ENCODE peak calls at places on chromosomes 16 and 17, in nine cellular contexts. B is body of pancreas, D is lung, N is colonic mucosa, Z is cardiac fibroblast, J is activated B cell treated with CpG ODN at 0.5 μM for 24 hours, P is spleen, V is AG09309, T is heart right ventricle. G is an unnamed sample.

GRCh38 chr16:84061236-84061830 is 18.7 kb upstream of the SLC38A8 start:
- DNase-seq in P (no peak), D (no peak), N (no peak), Z (no peak), B (no peak), J (no peak), T (no peak), V (no peak), G (no peak)

GRCh38 chr17:56172517-56172982 is 19.3 kb downstream of the ANKFN1 start:
- DNase-seq in D (peak; percentile 57), P (no peak), J (no peak), B (peak; percentile 19), T (no peak), Z (no peak), V (no peak), N (no peak), G (no peak)

GRCh38 chr17:66508896-66509843 is 206.8 kb downstream of the PRKCA start:
- DNase-seq in P (no peak), Z (peak; percentile 77), T (no peak), N (peak; percentile 90), B (peak; percentile 77), D (peak; percentile 64), V (peak; percentile 87), J (no peak), G (peak; percentile 49)

GRCh38 chr17:31549121-31549524 is 157.6 kb downstream of the RAB11FIP4 start:
- DNase-seq in J (no peak), D (no peak), T (no peak), B (no peak), V (no peak), N (no peak), P (no peak), Z (no peak), G (no peak)

GRCh38 chr16:2776500-2777139 is 460 bp downstream of the ELOB start:
- DNase-seq in T (peak; percentile 48), P (peak; percentile 91), D (no peak), B (no peak), J (no peak), Z (no peak), V (no peak), N (no peak), G (no peak)

GRCh38 chr17:47990962-47991731 is 20.2 kb downstream of the CDK5RAP3 start:
- DNase-seq in V (no peak), J (no peak), T (no peak), N (no peak), P (peak; percentile 13), Z (no peak), D (no peak), B (no peak), G (no peak)

GRCh38 chr17:28950752-28951427 is 428 bp downstream of the PHF12 start:
- DNase-seq in N (peak; percentile 49), D (no peak), J (no peak), T (no peak), Z (no peak), V (no peak), P (no peak), B (no peak), G (no peak)

GRCh38 chr16:27729516-27730304 is 179.8 kb downstream of the KATNIP start:
- DNase-seq in N (no peak), D (peak; percentile 32), B (no peak), V (no peak), J (no peak), P (no peak), Z (peak; percentile 72), T (no peak), G (no peak)

GRCh38 chr17:81081217-81081616 is 46.3 kb downstream of the BAIAP2 start:
- DNase-seq in Z (no peak), B (no peak), J (no peak), D (no peak), T (no peak), V (no peak), P (peak; percentile 65), N (no peak), G (no peak)

GRCh38 chr16:57371494-57372371 is 557 bp upstream of the CX3CL1 start:
- DNase-seq in P (no peak), N (peak; percentile 55), D (no peak), Z (no peak), B (no peak), V (no peak), J (no peak), T (no peak), G (no peak)

GRCh38 chr17:1271441-1271840 is 1.2 kb downstream of the BHLHA9 start:
- DNase-seq in D (no peak), B (no peak), J (no peak), N (no peak), Z (no peak), P (no peak), T (no peak), V (no peak), G (no peak)

DNA sequence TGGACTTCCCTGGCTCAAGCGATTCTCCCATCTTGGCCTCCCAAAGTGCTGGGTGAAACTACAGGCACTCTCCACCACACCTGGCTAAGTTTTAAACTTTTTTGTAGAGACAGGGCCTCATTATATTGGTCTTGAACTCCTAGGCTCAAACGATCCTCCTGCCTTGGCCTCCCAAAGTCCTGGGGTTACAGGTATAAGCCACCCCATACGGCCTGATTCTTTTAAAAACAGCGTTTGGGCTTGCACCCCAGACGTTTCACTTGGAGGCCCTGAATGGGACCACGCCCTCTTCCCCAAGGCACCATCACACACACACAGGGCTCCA is 29.4 kb upstream of the GINS2 start:
- DNase-seq in Z (no peak), T (no peak), B (no peak), J (no peak), N (no peak), V (no peak), P (no peak), D (no peak), G (no peak)
- TF ChIP-seq CTCF in Z (no peak), T (no peak), B (no peak), J (no peak), N (no peak), V (no peak), P (no peak), D (no peak), G (no peak)

GRCh38 chr16:20002936-20003335 is 70.8 kb downstream of the GPR139 start:
- DNase-seq in B (no peak), V (no peak), N (no peak), Z (no peak), J (no peak), T (no peak), D (no peak), P (no peak), G (no peak)

GRCh38 chr16:20001856-20002707 is 71.6 kb downstream of the GPR139 start:
- DNase-seq in P (no peak), Z (no peak), J (no peak), N (peak; percentile 54), B (peak; percentile 7), T (no peak), D (no peak), V (no peak), G (no peak)

DNA sequence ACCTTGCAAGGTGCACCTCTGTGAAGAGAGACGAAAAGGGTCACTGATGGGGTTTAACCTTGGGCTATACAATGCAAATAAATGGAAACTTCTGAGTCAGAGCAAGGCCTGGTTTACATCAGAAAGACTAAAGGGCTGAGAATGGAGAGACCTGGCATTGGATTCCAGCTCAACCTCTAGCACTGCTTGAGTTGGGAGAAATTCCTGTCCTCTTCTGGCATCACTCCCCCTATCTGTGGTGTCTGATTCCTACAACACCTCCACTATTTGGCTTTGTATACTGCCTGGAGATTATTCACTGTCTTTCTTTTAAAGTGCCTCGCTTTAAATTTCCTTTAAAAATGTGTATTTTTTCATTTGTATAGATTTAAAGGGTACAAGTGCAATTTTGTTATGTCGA is 68.8 kb downstream of the GPR139 start:
- DNase-seq in B (no peak), V (no peak), N (no peak), J (no peak), T (no peak), Z (no peak), P (no peak), D (no peak), G (no peak)
- TF ChIP-seq CTCF in B (no peak), V (no peak), N (no peak), J (no peak), T (no peak), Z (no peak), P (no peak), D (no peak), G (no peak)

DNA sequence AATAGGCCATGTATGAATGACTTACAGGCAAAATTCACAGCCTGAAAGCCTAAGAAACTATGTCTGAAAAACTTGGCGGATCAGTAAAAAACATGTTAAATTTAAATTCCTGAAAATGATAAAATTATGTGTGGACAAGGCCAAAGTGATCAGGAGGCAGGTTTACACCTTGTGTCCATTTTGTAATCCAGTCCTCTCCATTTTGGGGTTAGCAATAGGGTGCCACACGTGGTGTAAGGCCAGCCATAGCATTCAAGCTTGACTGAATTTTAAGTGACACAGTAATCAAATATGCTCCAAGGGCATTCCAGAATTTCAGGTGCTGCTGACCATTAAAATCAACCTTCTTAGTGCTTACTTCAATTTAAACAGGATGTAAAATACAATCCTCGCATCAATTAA is 2.7 kb downstream of the RNF43 start:
- DNase-seq in N (no peak), T (no peak), P (no peak), B (peak; percentile 39), D (no peak), J (no peak), Z (no peak), V (no peak), G (no peak)
- TF ChIP-seq CTCF in N (no peak), T (no peak), P (no peak), B (no peak), D (no peak), J (no peak), Z (no peak), V (no peak), G (no peak)

GRCh38 chr16:71482569-71482968 is 6.6 kb downstream of the ZNF19 start:
- DNase-seq in B (no peak), N (no peak), D (no peak), V (no peak), Z (no peak), T (no peak), J (no peak), P (no peak), G (no peak)

GRCh38 chr16:71476457-71476856 is 12.7 kb downstream of the ZNF19 start:
- DNase-seq in N (no peak), Z (no peak), V (no peak), B (no peak), P (no peak), J (no peak), D (no peak), T (no peak), G (no peak)

GRCh38 chr16:71474864-71475263 is 12.8 kb upstream of the ZNF23 start:
- DNase-seq in T (no peak), P (no peak), B (no peak), N (no peak), V (no peak), J (no peak), Z (peak; percentile 36), D (no peak), G (peak; percentile 23)

GRCh38 chr16:71484006-71484893 is 4.9 kb downstream of the ZNF19 start:
- DNase-seq in P (peak; percentile 94), J (peak; percentile 75), V (peak; percentile 87), Z (peak; percentile 97), N (peak; percentile 91), B (peak; percentile 88), T (peak; percentile 78), D (peak; percentile 85), G (peak; percentile 85)

DNA sequence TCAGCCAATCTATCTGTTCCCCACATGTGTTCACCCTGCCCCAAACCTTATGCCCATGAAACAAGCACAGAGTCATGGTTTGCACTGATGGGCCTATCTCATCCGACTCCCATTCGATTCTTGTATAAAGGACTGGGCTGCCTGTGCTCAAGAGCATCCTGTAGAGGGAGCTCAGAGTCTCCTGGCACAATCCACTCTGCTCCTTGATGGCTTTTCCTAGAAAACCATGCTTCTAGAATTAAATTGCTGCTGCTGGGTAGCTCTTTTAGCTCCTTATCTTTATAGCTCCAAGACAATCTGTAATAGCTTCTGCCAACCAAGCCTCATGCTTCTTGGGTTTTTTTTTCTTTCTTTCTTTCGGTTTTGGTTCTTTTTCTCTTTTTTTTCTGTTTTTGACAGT is 9.7 kb downstream of the ZNF19 start:
- DNase-seq in V (no peak), J (no peak), T (no peak), Z (peak; percentile 55), B (peak; percentile 13), N (no peak), P (no peak), D (no peak), G (no peak)
- TF ChIP-seq CTCF in V (peak; percentile 53), J (no peak), T (no peak), Z (peak; percentile 61), B (peak; percentile 38), N (peak; percentile 33), P (no peak), D (no peak), G (no peak)